ENCODE peak calls at places on chromosomes 7 and 10, in ten cellular contexts. One of them, this sample, is unnamed.

GRCh38 chr10:94293344-94293743 is 69.4 kb downstream of the NOC3L start:
- DNase-seq in AG10803: peak
- DNase-seq in esophagus squamous epithelium: no peak
- DNase-seq in tibial artery: no peak
- DNase-seq in astrocyte: no peak
- DNase-seq in pancreas: no peak
- DNase-seq in CD8-positive, alpha-beta T cell: no peak
- DNase-seq in A549: no peak
- DNase-seq in cardiac fibroblast: peak
- DNase-seq in HCT116: no peak
- DNase-seq in this sample: no peak

GRCh38 chr7:46881507-46882127 is 700.3 kb downstream of the TNS3 start:
- DNase-seq in astrocyte: no peak
- DNase-seq in esophagus squamous epithelium: no peak
- DNase-seq in cardiac fibroblast: no peak
- DNase-seq in AG10803: no peak
- DNase-seq in pancreas: no peak
- DNase-seq in A549: peak
- DNase-seq in CD8-positive, alpha-beta T cell: no peak
- DNase-seq in tibial artery: no peak
- DNase-seq in HCT116: peak
- DNase-seq in this sample: no peak

GRCh38 chr7:98754041-98754479 is 115.8 kb downstream of the TMEM130 start:
- DNase-seq in cardiac fibroblast: peak
- DNase-seq in esophagus squamous epithelium: no peak
- DNase-seq in HCT116: peak
- DNase-seq in pancreas: no peak
- DNase-seq in tibial artery: no peak
- DNase-seq in A549: peak
- DNase-seq in astrocyte: peak
- DNase-seq in CD8-positive, alpha-beta T cell: no peak
- DNase-seq in AG10803: no peak
- DNase-seq in this sample: peak

GRCh38 chr7:17466201-17466600 is 167.7 kb downstream of the AHR start:
- DNase-seq in pancreas: no peak
- DNase-seq in esophagus squamous epithelium: no peak
- DNase-seq in A549: no peak
- DNase-seq in AG10803: no peak
- DNase-seq in tibial artery: no peak
- DNase-seq in CD8-positive, alpha-beta T cell: no peak
- DNase-seq in astrocyte: no peak
- DNase-seq in HCT116: no peak
- DNase-seq in cardiac fibroblast: peak
- DNase-seq in this sample: no peak

GRCh38 chr10:118213456-118213855 is 128.7 kb downstream of the FAM204A start:
- DNase-seq in esophagus squamous epithelium: no peak
- DNase-seq in AG10803: no peak
- DNase-seq in CD8-positive, alpha-beta T cell: no peak
- DNase-seq in tibial artery: no peak
- DNase-seq in A549: no peak
- DNase-seq in HCT116: no peak
- DNase-seq in pancreas: no peak
- DNase-seq in cardiac fibroblast: no peak
- DNase-seq in astrocyte: no peak
- DNase-seq in this sample: no peak

GRCh38 chr10:102791754-102792153 is 45.5 kb downstream of the CYP17A1 start:
- DNase-seq in A549: no peak
- DNase-seq in tibial artery: no peak
- DNase-seq in CD8-positive, alpha-beta T cell: no peak
- DNase-seq in astrocyte: no peak
- DNase-seq in esophagus squamous epithelium: no peak
- DNase-seq in HCT116: no peak
- DNase-seq in AG10803: peak
- DNase-seq in pancreas: no peak
- DNase-seq in cardiac fibroblast: no peak
- DNase-seq in this sample: peak

GRCh38 chr10:99656199-99657064 is 2.9 kb upstream of the ENTPD7 start:
- DNase-seq in CD8-positive, alpha-beta T cell: no peak
- DNase-seq in esophagus squamous epithelium: no peak
- DNase-seq in A549: no peak
- DNase-seq in HCT116: no peak
- DNase-seq in pancreas: no peak
- DNase-seq in tibial artery: no peak
- DNase-seq in astrocyte: no peak
- DNase-seq in cardiac fibroblast: peak
- DNase-seq in AG10803: no peak
- DNase-seq in this sample: peak

GRCh38 chr10:66642217-66642616 is 283.6 kb upstream of the LRRTM3 start:
- DNase-seq in pancreas: no peak
- DNase-seq in A549: no peak
- DNase-seq in HCT116: no peak
- DNase-seq in AG10803: no peak
- DNase-seq in astrocyte: peak
- DNase-seq in CD8-positive, alpha-beta T cell: no peak
- DNase-seq in cardiac fibroblast: no peak
- DNase-seq in tibial artery: no peak
- DNase-seq in esophagus squamous epithelium: no peak
- DNase-seq in this sample: no peak

GRCh38 chr10:21257919-21258318 is 267.6 kb downstream of the SKIDA1 start:
- DNase-seq in tibial artery: no peak
- DNase-seq in A549: no peak
- DNase-seq in CD8-positive, alpha-beta T cell: no peak
- DNase-seq in pancreas: no peak
- DNase-seq in HCT116: no peak
- DNase-seq in AG10803: peak
- DNase-seq in esophagus squamous epithelium: no peak
- DNase-seq in astrocyte: no peak
- DNase-seq in cardiac fibroblast: peak
- DNase-seq in this sample: peak

GRCh38 chr7:49776994-49777393 is 3.6 kb downstream of the VWC2 start:
- DNase-seq in A549: peak
- DNase-seq in cardiac fibroblast: no peak
- DNase-seq in HCT116: no peak
- DNase-seq in esophagus squamous epithelium: no peak
- DNase-seq in pancreas: no peak
- DNase-seq in astrocyte: no peak
- DNase-seq in tibial artery: no peak
- DNase-seq in AG10803: no peak
- DNase-seq in CD8-positive, alpha-beta T cell: no peak
- DNase-seq in this sample: no peak

GRCh38 chr10:46106410-46107255 is 60.6 kb upstream of the MSMB start:
- DNase-seq in CD8-positive, alpha-beta T cell: peak
- DNase-seq in pancreas: peak
- DNase-seq in HCT116: peak
- DNase-seq in tibial artery: peak
- DNase-seq in esophagus squamous epithelium: no peak
- DNase-seq in AG10803: peak
- DNase-seq in A549: peak
- DNase-seq in cardiac fibroblast: peak
- DNase-seq in astrocyte: peak
- DNase-seq in this sample: no peak

GRCh38 chr7:12898004-12898403 is 210.6 kb downstream of the ARL4A start:
- DNase-seq in esophagus squamous epithelium: no peak
- DNase-seq in CD8-positive, alpha-beta T cell: no peak
- DNase-seq in cardiac fibroblast: no peak
- DNase-seq in astrocyte: no peak
- DNase-seq in pancreas: no peak
- DNase-seq in tibial artery: no peak
- DNase-seq in AG10803: no peak
- DNase-seq in A549: no peak
- DNase-seq in HCT116: no peak
- DNase-seq in this sample: no peak

DNA sequence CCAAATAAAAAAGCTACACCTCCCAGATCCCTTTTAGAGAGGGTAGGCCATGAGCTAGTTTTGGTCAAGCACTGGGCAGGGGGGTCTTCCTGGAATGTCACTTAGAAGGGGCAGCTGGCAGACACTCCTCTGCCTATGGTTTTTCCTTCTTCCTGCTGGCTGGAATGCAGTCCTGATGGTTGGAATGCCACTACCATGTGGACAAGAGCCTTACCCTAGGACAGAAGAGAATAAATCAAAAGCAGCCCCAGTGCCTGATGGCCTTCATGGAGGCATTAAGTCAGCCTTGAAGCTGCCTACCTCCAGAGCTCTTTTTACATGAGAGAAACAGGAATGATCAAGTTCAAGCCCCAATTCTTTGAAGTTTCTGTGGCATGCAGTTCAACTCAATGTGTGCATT is 43.5 kb upstream of the SORBS1 start:
- DNase-seq in astrocyte: no peak
- DNase-seq in cardiac fibroblast: no peak
- DNase-seq in tibial artery: no peak
- DNase-seq in A549: no peak
- DNase-seq in HCT116: no peak
- DNase-seq in esophagus squamous epithelium: no peak
- DNase-seq in AG10803: peak
- DNase-seq in pancreas: no peak
- DNase-seq in CD8-positive, alpha-beta T cell: no peak
- DNase-seq in this sample: no peak
- TF ChIP-seq CTCF in astrocyte: no peak
- TF ChIP-seq CTCF in cardiac fibroblast: no peak
- TF ChIP-seq CTCF in tibial artery: no peak
- TF ChIP-seq CTCF in A549: no peak
- TF ChIP-seq CTCF in HCT116: no peak
- TF ChIP-seq CTCF in esophagus squamous epithelium: no peak
- TF ChIP-seq CTCF in AG10803: peak
- TF ChIP-seq CTCF in pancreas: no peak
- TF ChIP-seq CTCF in CD8-positive, alpha-beta T cell: no peak
- TF ChIP-seq CTCF in this sample: no peak

DNA sequence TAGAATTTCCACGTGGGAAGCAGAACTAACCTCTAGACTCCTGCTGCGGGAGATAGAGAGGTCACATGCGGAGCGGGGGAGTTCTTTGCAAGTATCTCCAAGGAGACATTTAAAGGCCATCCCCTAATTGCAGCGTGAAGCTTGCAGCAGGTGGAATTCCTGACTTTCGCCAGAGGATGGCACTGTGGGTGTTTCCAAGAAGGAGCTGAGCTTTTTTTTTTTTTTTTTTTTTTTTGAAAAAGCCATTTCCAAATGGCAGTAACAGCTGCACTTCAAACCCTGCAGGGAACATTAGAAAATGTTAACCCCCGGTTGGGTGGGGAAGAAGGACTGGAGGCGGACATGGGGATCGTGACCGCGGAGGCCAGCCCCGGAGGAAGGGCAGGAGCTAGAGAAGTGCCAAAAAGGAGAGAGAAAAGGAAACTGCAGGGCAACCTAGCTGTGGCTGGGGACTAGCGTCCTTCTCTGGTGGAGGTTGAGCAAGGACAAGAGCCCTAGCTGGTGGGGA is 487.7 kb downstream of the TYW1 start:
- DNase-seq in HCT116: peak
- DNase-seq in astrocyte: peak
- DNase-seq in CD8-positive, alpha-beta T cell: no peak
- DNase-seq in AG10803: peak
- DNase-seq in cardiac fibroblast: peak
- DNase-seq in A549: peak
- DNase-seq in esophagus squamous epithelium: no peak
- DNase-seq in pancreas: peak
- DNase-seq in tibial artery: no peak
- DNase-seq in this sample: peak
- TF ChIP-seq CTCF in HCT116: peak
- TF ChIP-seq CTCF in astrocyte: peak
- TF ChIP-seq CTCF in CD8-positive, alpha-beta T cell: no peak
- TF ChIP-seq CTCF in AG10803: peak
- TF ChIP-seq CTCF in cardiac fibroblast: peak
- TF ChIP-seq CTCF in A549: peak
- TF ChIP-seq CTCF in esophagus squamous epithelium: peak
- TF ChIP-seq CTCF in pancreas: peak
- TF ChIP-seq CTCF in tibial artery: peak
- TF ChIP-seq CTCF in this sample: peak

DNA sequence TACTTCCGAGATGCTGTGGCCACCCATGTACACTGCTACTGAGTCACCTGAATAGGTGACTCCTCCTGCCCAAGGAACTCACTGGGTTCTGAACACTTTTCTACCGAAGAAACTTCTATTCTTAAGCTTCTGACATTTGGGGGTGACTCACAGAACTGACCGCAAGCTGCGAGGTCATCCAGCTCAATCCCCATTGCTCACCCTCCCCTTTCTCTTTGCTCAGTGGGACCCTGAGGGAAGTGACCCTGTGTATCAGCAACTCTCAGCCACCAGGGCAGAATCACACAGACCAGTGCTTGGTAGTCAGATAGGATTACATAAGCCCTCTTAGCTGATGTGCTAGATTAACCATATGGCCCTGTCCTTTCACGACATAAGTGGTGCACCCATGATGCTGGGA is 46.3 kb downstream of the INSYN2A start:
- DNase-seq in pancreas: no peak
- DNase-seq in AG10803: peak
- DNase-seq in esophagus squamous epithelium: no peak
- DNase-seq in tibial artery: no peak
- DNase-seq in A549: no peak
- DNase-seq in HCT116: peak
- DNase-seq in CD8-positive, alpha-beta T cell: no peak
- DNase-seq in astrocyte: peak
- DNase-seq in cardiac fibroblast: no peak
- DNase-seq in this sample: peak
- TF ChIP-seq CTCF in pancreas: no peak
- TF ChIP-seq CTCF in AG10803: no peak
- TF ChIP-seq CTCF in esophagus squamous epithelium: no peak
- TF ChIP-seq CTCF in tibial artery: no peak
- TF ChIP-seq CTCF in A549: no peak
- TF ChIP-seq CTCF in HCT116: no peak
- TF ChIP-seq CTCF in CD8-positive, alpha-beta T cell: no peak
- TF ChIP-seq CTCF in astrocyte: no peak
- TF ChIP-seq CTCF in cardiac fibroblast: no peak
- TF ChIP-seq CTCF in this sample: peak

GRCh38 chr10:28530751-28531150 is 2.2 kb upstream of the WAC start:
- DNase-seq in pancreas: no peak
- DNase-seq in cardiac fibroblast: no peak
- DNase-seq in A549: no peak
- DNase-seq in HCT116: no peak
- DNase-seq in astrocyte: no peak
- DNase-seq in tibial artery: no peak
- DNase-seq in esophagus squamous epithelium: no peak
- DNase-seq in CD8-positive, alpha-beta T cell: no peak
- DNase-seq in AG10803: peak
- DNase-seq in this sample: peak

GRCh38 chr10:28533571-28534304 is 820 bp downstream of the WAC start:
- DNase-seq in esophagus squamous epithelium: peak
- DNase-seq in astrocyte: no peak
- DNase-seq in HCT116: no peak
- DNase-seq in tibial artery: peak
- DNase-seq in A549: peak
- DNase-seq in pancreas: peak
- DNase-seq in cardiac fibroblast: peak
- DNase-seq in CD8-positive, alpha-beta T cell: peak
- DNase-seq in AG10803: peak
- DNase-seq in this sample: peak

GRCh38 chr10:28533315-28533564 is 322 bp downstream of the WAC start:
- DNase-seq in cardiac fibroblast: no peak
- DNase-seq in tibial artery: no peak
- DNase-seq in AG10803: no peak
- DNase-seq in HCT116: no peak
- DNase-seq in astrocyte: no peak
- DNase-seq in A549: no peak
- DNase-seq in esophagus squamous epithelium: no peak
- DNase-seq in CD8-positive, alpha-beta T cell: no peak
- DNase-seq in pancreas: no peak
- DNase-seq in this sample: no peak

GRCh38 chr10:28532223-28532508 is 752 bp upstream of the WAC start:
- DNase-seq in CD8-positive, alpha-beta T cell: no peak
- DNase-seq in esophagus squamous epithelium: peak
- DNase-seq in HCT116: no peak
- DNase-seq in AG10803: peak
- DNase-seq in pancreas: no peak
- DNase-seq in cardiac fibroblast: no peak
- DNase-seq in tibial artery: peak
- DNase-seq in astrocyte: no peak
- DNase-seq in A549: no peak
- DNase-seq in this sample: peak

GRCh38 chr10:28532509-28533314 is at the start of gene WAC:
- DNase-seq in HCT116: peak
- DNase-seq in CD8-positive, alpha-beta T cell: peak
- DNase-seq in esophagus squamous epithelium: peak
- DNase-seq in pancreas: peak
- DNase-seq in cardiac fibroblast: peak
- DNase-seq in A549: peak
- DNase-seq in AG10803: peak
- DNase-seq in astrocyte: peak
- DNase-seq in tibial artery: peak
- DNase-seq in this sample: peak
- TF ChIP-seq CTCF in HCT116: no peak
- TF ChIP-seq CTCF in CD8-positive, alpha-beta T cell: no peak
- TF ChIP-seq CTCF in esophagus squamous epithelium: no peak
- TF ChIP-seq CTCF in pancreas: no peak
- TF ChIP-seq CTCF in cardiac fibroblast: no peak
- TF ChIP-seq CTCF in A549: no peak
- TF ChIP-seq CTCF in AG10803: peak
- TF ChIP-seq CTCF in astrocyte: no peak
- TF ChIP-seq CTCF in tibial artery: peak
- TF ChIP-seq CTCF in this sample: peak

This sample was measured in HFFc6.